ENCODE peak calls at places on chromosomes 3 and 15, in five cellular contexts. One of them, this sample, is unnamed.

GRCh38 chr15:100097342-100097899 is 244.4 kb downstream of the ADAMTS17 start:
- DNase-seq in A549: no peak
- DNase-seq in H1: no peak
- DNase-seq in HepG2: no peak
- DNase-seq in GM12878: no peak
- DNase-seq in this sample: no peak

GRCh38 chr3:150945226-150945625 is 27.3 kb downstream of the CLRN1 start:
- DNase-seq in A549: no peak
- DNase-seq in H1: no peak
- DNase-seq in HepG2: no peak
- DNase-seq in GM12878: no peak
- DNase-seq in this sample: no peak

GRCh38 chr3:71517206-71517855 is 66.2 kb downstream of the FOXP1 start:
- DNase-seq in A549: no peak
- DNase-seq in H1: no peak
- DNase-seq in HepG2: no peak
- DNase-seq in GM12878: no peak
- DNase-seq in this sample: no peak

GRCh38 chr3:13577181-13578121 is 28.5 kb downstream of the FBLN2 start:
- DNase-seq in A549: no peak
- DNase-seq in H1: no peak
- DNase-seq in HepG2: no peak
- DNase-seq in GM12878: no peak
- DNase-seq in this sample: peak; percentile 38

GRCh38 chr3:188158731-188159355 is 4.9 kb downstream of the LPP start:
- DNase-seq in A549: no peak
- DNase-seq in H1: no peak
- DNase-seq in HepG2: no peak
- DNase-seq in GM12878: no peak
- DNase-seq in this sample: no peak

GRCh38 chr3:170506556-170506955 is 79.3 kb downstream of the SLC7A14 start:
- DNase-seq in A549: peak; percentile 68
- DNase-seq in H1: no peak
- DNase-seq in HepG2: peak; percentile 52
- DNase-seq in GM12878: no peak
- DNase-seq in this sample: no peak

GRCh38 chr3:40258064-40258463 is 51.4 kb upstream of the EIF1B start:
- DNase-seq in A549: no peak
- DNase-seq in H1: no peak
- DNase-seq in HepG2: no peak
- DNase-seq in GM12878: no peak
- DNase-seq in this sample: no peak

GRCh38 chr3:48830660-48831190 is 16.9 kb downstream of the PRKAR2A start:
- DNase-seq in A549: no peak
- DNase-seq in H1: no peak
- DNase-seq in HepG2: no peak
- DNase-seq in GM12878: no peak
- DNase-seq in this sample: no peak

GRCh38 chr15:50905055-50905454 is 3.4 kb upstream of the AP4E1 start:
- DNase-seq in A549: no peak
- DNase-seq in H1: no peak
- DNase-seq in HepG2: no peak
- DNase-seq in GM12878: no peak
- DNase-seq in this sample: no peak

GRCh38 chr3:65992106-65992505 is 46.6 kb downstream of the MAGI1 start:
- DNase-seq in A549: no peak
- DNase-seq in H1: no peak
- DNase-seq in HepG2: no peak
- DNase-seq in GM12878: no peak
- DNase-seq in this sample: no peak

GRCh38 chr3:194488007-194488742 is 1.4 kb upstream of the ATP13A3 start:
- DNase-seq in A549: no peak
- DNase-seq in H1: no peak
- DNase-seq in HepG2: no peak
- DNase-seq in GM12878: no peak
- DNase-seq in this sample: peak; percentile 46

GRCh38 chr3:183507551-183507950 is 48.0 kb downstream of the KLHL6 start:
- DNase-seq in A549: no peak
- DNase-seq in H1: no peak
- DNase-seq in HepG2: no peak
- DNase-seq in GM12878: no peak
- DNase-seq in this sample: no peak

GRCh38 chr3:132222868-132223538 is 94.2 kb upstream of the ACP3 start:
- DNase-seq in A549: no peak
- DNase-seq in H1: no peak
- DNase-seq in HepG2: no peak
- DNase-seq in GM12878: no peak
- DNase-seq in this sample: no peak

GRCh38 chr3:100088735-100089368 is 25.4 kb downstream of the FILIP1L start:
- DNase-seq in A549: peak; percentile 17
- DNase-seq in H1: no peak
- DNase-seq in HepG2: peak; percentile 63
- DNase-seq in GM12878: no peak
- DNase-seq in this sample: no peak

GRCh38 chr3:184565421-184566211 is 4.0 kb downstream of the EPHB3 start:
- DNase-seq in A549: no peak
- DNase-seq in H1: no peak
- DNase-seq in HepG2: no peak
- DNase-seq in GM12878: no peak
- DNase-seq in this sample: no peak

GRCh38 chr15:90016721-90017120 is 15.6 kb downstream of the ZNF710 start:
- DNase-seq in A549: no peak
- DNase-seq in H1: no peak
- DNase-seq in HepG2: no peak
- DNase-seq in GM12878: no peak
- DNase-seq in this sample: no peak

GRCh38 chr3:65914740-65915366 is 123.9 kb downstream of the MAGI1 start:
- DNase-seq in A549: no peak
- DNase-seq in H1: no peak
- DNase-seq in HepG2: no peak
- DNase-seq in GM12878: no peak
- DNase-seq in this sample: no peak

GRCh38 chr3:97138914-97139541 is 324.6 kb downstream of the EPHA6 start:
- DNase-seq in A549: peak; percentile 46
- DNase-seq in H1: peak; percentile 7
- DNase-seq in HepG2: peak; percentile 23
- DNase-seq in GM12878: no peak
- DNase-seq in this sample: no peak

GRCh38 chr3:126467611-126467955 is 8.1 kb downstream of the ZXDC start:
- DNase-seq in A549: no peak
- DNase-seq in H1: no peak
- DNase-seq in HepG2: no peak
- DNase-seq in GM12878: no peak
- DNase-seq in this sample: no peak

GRCh38 chr3:28053759-28054158 is 187.7 kb upstream of the CMC1 start:
- DNase-seq in A549: peak; percentile 46
- DNase-seq in H1: no peak
- DNase-seq in HepG2: no peak
- DNase-seq in GM12878: no peak
- DNase-seq in this sample: no peak

GRCh38 chr3:57778499-57778898 is 22.4 kb downstream of the SLMAP start:
- DNase-seq in A549: no peak
- DNase-seq in H1: no peak
- DNase-seq in HepG2: no peak
- DNase-seq in GM12878: no peak
- DNase-seq in this sample: no peak

GRCh38 chr3:149654188-149654601 is 3.6 kb downstream of the WWTR1 start:
- DNase-seq in A549: no peak
- DNase-seq in H1: no peak
- DNase-seq in HepG2: no peak
- DNase-seq in GM12878: no peak
- DNase-seq in this sample: no peak

GRCh38 chr3:78969483-78969882 is 798.3 kb downstream of the ROBO1 start:
- DNase-seq in A549: no peak
- DNase-seq in H1: no peak
- DNase-seq in HepG2: no peak
- DNase-seq in GM12878: no peak
- DNase-seq in this sample: no peak

GRCh38 chr15:71469393-71469792 is 341.0 kb upstream of the NR2E3 start:
- DNase-seq in A549: no peak
- DNase-seq in H1: no peak
- DNase-seq in HepG2: no peak
- DNase-seq in GM12878: no peak
- DNase-seq in this sample: no peak

GRCh38 chr3:88985491-88985890 is 121.9 kb upstream of the EPHA3 start:
- DNase-seq in A549: no peak
- DNase-seq in H1: no peak
- DNase-seq in HepG2: no peak
- DNase-seq in GM12878: no peak
- DNase-seq in this sample: no peak

GRCh38 chr3:76028816-76029215 is 243.5 kb upstream of the ZNF717 start:
- DNase-seq in A549: no peak
- DNase-seq in H1: no peak
- DNase-seq in HepG2: no peak
- DNase-seq in GM12878: no peak
- DNase-seq in this sample: no peak

GRCh38 chr3:172836390-172836997 is 86.0 kb downstream of the ECT2 start:
- DNase-seq in A549: peak; percentile 60
- DNase-seq in H1: no peak
- DNase-seq in HepG2: peak; percentile 35
- DNase-seq in GM12878: no peak
- DNase-seq in this sample: peak; percentile 24

GRCh38 chr15:98076021-98076816 is 115.7 kb downstream of the ARRDC4 start:
- DNase-seq in A549: peak; percentile 22
- DNase-seq in H1: no peak
- DNase-seq in HepG2: no peak
- DNase-seq in GM12878: no peak
- DNase-seq in this sample: peak; percentile 47

GRCh38 chr3:4751057-4752051 is 227.9 kb upstream of the BHLHE40 start:
- DNase-seq in A549: peak; percentile 65
- DNase-seq in H1: no peak
- DNase-seq in HepG2: peak; percentile 25
- DNase-seq in GM12878: no peak
- DNase-seq in this sample: no peak

GRCh38 chr3:129686941-129687340 is 80.5 kb upstream of the PLXND1 start:
- DNase-seq in A549: peak; percentile 59
- DNase-seq in H1: no peak
- DNase-seq in HepG2: peak; percentile 83
- DNase-seq in GM12878: no peak
- DNase-seq in this sample: peak; percentile 22

GRCh38 chr3:33722626-33723370 is 4.7 kb upstream of the CLASP2 start:
- DNase-seq in A549: no peak
- DNase-seq in H1: no peak
- DNase-seq in HepG2: no peak
- DNase-seq in GM12878: no peak
- DNase-seq in this sample: no peak

GRCh38 chr3:42148982-42149432 is 57.9 kb downstream of the TRAK1 start:
- DNase-seq in A549: peak; percentile 15
- DNase-seq in H1: peak; percentile 43
- DNase-seq in HepG2: no peak
- DNase-seq in GM12878: no peak
- DNase-seq in this sample: peak; percentile 82
- TF ChIP-seq HDAC2 in A549: no peak
- TF ChIP-seq HDAC2 in H1: no peak
- TF ChIP-seq HDAC2 in HepG2: no peak
- TF ChIP-seq HDAC2 in GM12878: no peak
- TF ChIP-seq HDAC2 in this sample: no peak

GRCh38 chr3:11914041-11914440 is 67.4 kb upstream of the TAMM41 start:
- DNase-seq in A549: no peak
- DNase-seq in H1: no peak
- DNase-seq in HepG2: no peak
- DNase-seq in GM12878: no peak
- DNase-seq in this sample: no peak

GRCh38 chr3:11917051-11917450 is 70.4 kb upstream of the TAMM41 start:
- DNase-seq in A549: no peak
- DNase-seq in H1: no peak
- DNase-seq in HepG2: no peak
- DNase-seq in GM12878: no peak
- DNase-seq in this sample: no peak

GRCh38 chr3:11913316-11913715 is 66.6 kb upstream of the TAMM41 start:
- DNase-seq in A549: no peak
- DNase-seq in H1: no peak
- DNase-seq in HepG2: no peak
- DNase-seq in GM12878: no peak
- DNase-seq in this sample: no peak

GRCh38 chr3:11915621-11916417 is 69.1 kb upstream of the TAMM41 start:
- DNase-seq in A549: no peak
- DNase-seq in H1: no peak
- DNase-seq in HepG2: no peak
- DNase-seq in GM12878: no peak
- DNase-seq in this sample: no peak

DNA sequence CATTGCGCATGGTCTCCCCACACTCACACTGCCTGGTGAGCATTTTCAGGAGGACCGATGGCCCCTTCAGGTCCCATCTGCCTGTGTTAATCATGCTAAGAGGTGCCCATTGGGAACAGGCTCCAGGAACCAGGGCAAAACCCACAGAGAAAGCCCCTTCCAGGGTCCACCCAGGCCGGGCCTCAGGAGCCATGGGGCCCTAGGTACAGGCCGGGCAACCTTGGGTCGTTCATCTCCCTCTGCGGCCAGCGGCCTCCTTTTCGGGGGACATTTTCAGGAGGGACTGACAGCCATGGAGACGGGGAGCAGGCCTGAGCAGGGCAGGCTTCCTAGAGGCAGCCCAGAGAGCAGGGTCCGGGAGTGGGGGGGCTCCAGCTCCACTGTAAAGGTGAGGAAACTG is 68.0 kb upstream of the TAMM41 start:
- DNase-seq in A549: no peak
- DNase-seq in H1: no peak
- DNase-seq in HepG2: no peak
- DNase-seq in GM12878: no peak
- DNase-seq in this sample: no peak
- TF ChIP-seq HDAC2 in A549: no peak
- TF ChIP-seq HDAC2 in H1: no peak
- TF ChIP-seq HDAC2 in HepG2: no peak
- TF ChIP-seq HDAC2 in GM12878: no peak
- TF ChIP-seq HDAC2 in this sample: no peak

GRCh38 chr3:32113981-32114566 is 7.7 kb downstream of the GPD1L start:
- DNase-seq in A549: no peak
- DNase-seq in H1: no peak
- DNase-seq in HepG2: no peak
- DNase-seq in GM12878: no peak
- DNase-seq in this sample: no peak

GRCh38 chr3:32109256-32109655 is 2.8 kb downstream of the GPD1L start:
- DNase-seq in A549: no peak
- DNase-seq in H1: no peak
- DNase-seq in HepG2: no peak
- DNase-seq in GM12878: no peak
- DNase-seq in this sample: no peak

GRCh38 chr3:32110233-32110760 is 3.9 kb downstream of the GPD1L start:
- DNase-seq in A549: peak; percentile 21
- DNase-seq in H1: no peak
- DNase-seq in HepG2: no peak
- DNase-seq in GM12878: no peak
- DNase-seq in this sample: no peak

GRCh38 chr3:32113566-32113965 is 7.1 kb downstream of the GPD1L start:
- DNase-seq in A549: no peak
- DNase-seq in H1: no peak
- DNase-seq in HepG2: no peak
- DNase-seq in GM12878: no peak
- DNase-seq in this sample: no peak

GRCh38 chr3:32111560-32111959 is 5.1 kb downstream of the GPD1L start:
- DNase-seq in A549: no peak
- DNase-seq in H1: no peak
- DNase-seq in HepG2: no peak
- DNase-seq in GM12878: no peak
- DNase-seq in this sample: no peak
- TF ChIP-seq HDAC2 in A549: no peak
- TF ChIP-seq HDAC2 in H1: no peak
- TF ChIP-seq HDAC2 in HepG2: no peak
- TF ChIP-seq HDAC2 in GM12878: no peak
- TF ChIP-seq HDAC2 in this sample: no peak

GRCh38 chr15:78715930-78716329 is 74.9 kb upstream of the CHRNB4 start:
- DNase-seq in A549: peak; percentile 68
- DNase-seq in H1: no peak
- DNase-seq in HepG2: no peak
- DNase-seq in GM12878: no peak
- DNase-seq in this sample: no peak
- TF ChIP-seq HDAC2 in A549: no peak
- TF ChIP-seq HDAC2 in H1: no peak
- TF ChIP-seq HDAC2 in HepG2: no peak
- TF ChIP-seq HDAC2 in GM12878: no peak
- TF ChIP-seq HDAC2 in this sample: no peak